ENCODE peak calls at places on chromosomes 1 and 21, in five cellular contexts. R, M, I, O and V are unnamed samples. For H3K79me2 and H3K9me3, the result is how much of the 10 kb centered on the place peaks cover.

GRCh38 chr1:211895126-211895759 is 64.7 kb upstream of the LPGAT1 start:
- DNase-seq in R (no peak), M (no peak), I (no peak), O (no peak), V (no peak)

GRCh38 chr1:243596441-243597183 is 253.4 kb downstream of the AKT3 start:
- DNase-seq in R (peak), M (no peak), I (peak), O (peak), V (no peak)

GRCh38 chr1:245348626-245349025 is 193.8 kb downstream of the KIF26B start:
- DNase-seq in R (no peak), M (no peak), I (no peak), O (no peak), V (no peak)

GRCh38 chr21:17442174-17442573 is 70.7 kb upstream of the CXADR start:
- DNase-seq in R (no peak), M (no peak), I (no peak), O (no peak), V (no peak)

GRCh38 chr1:202161151-202162048 is 998 bp upstream of the PTPN7 start:
- DNase-seq in R (no peak), M (no peak), I (no peak), O (no peak), V (peak)

GRCh38 chr21:37532868-37533780 is 166.6 kb downstream of the DYRK1A start:
- DNase-seq in R (peak), M (no peak), I (peak), O (peak), V (peak)

GRCh38 chr1:223756002-223756775 is 43.9 kb downstream of the CAPN2 start:
- DNase-seq in R (no peak), M (no peak), I (no peak), O (no peak), V (peak)

GRCh38 chr1:214747050-214747615 is 144.1 kb downstream of the CENPF start:
- DNase-seq in R (no peak), M (no peak), I (no peak), O (no peak), V (no peak)

GRCh38 chr1:243917863-243918565 is 68.0 kb upstream of the AKT3 start:
- DNase-seq in R (peak), M (no peak), I (no peak), O (peak), V (no peak)

GRCh38 chr1:175466556-175466955 is 274.0 kb upstream of the KIAA0040 start:
- DNase-seq in R (no peak), M (no peak), I (no peak), O (no peak), V (no peak)

GRCh38 chr1:228018125-228018398 is 11.3 kb downstream of the WNT3A start:
- DNase-seq in R (no peak), M (no peak), I (no peak), O (no peak), V (no peak)

GRCh38 chr1:154371436-154371835 is 33.7 kb upstream of the IL6R start:
- DNase-seq in R (no peak), M (no peak), I (no peak), O (no peak), V (no peak)

GRCh38 chr1:112083487-112083886 is 94.0 kb upstream of the KCND3 start:
- DNase-seq in R (peak), M (peak), I (no peak), O (peak), V (no peak)

GRCh38 chr1:82015444-82015843 is 214.7 kb downstream of the ADGRL2 start:
- DNase-seq in R (no peak), M (no peak), I (no peak), O (no peak), V (no peak)

GRCh38 chr1:88053065-88053464 is 631.0 kb upstream of the PKN2 start:
- DNase-seq in R (no peak), M (no peak), I (no peak), O (no peak), V (no peak)

GRCh38 chr1:202306535-202307345 is 35.0 kb downstream of the UBE2T start:
- DNase-seq in R (no peak), M (no peak), I (no peak), O (no peak), V (peak)

GRCh38 chr1:224922404-224923164 is 6.9 kb upstream of the DNAH14 start:
- DNase-seq in R (peak), M (peak), I (no peak), O (peak), V (peak)

GRCh38 chr21:39022035-39022900 is 161.0 kb downstream of the PSMG1 start:
- DNase-seq in R (no peak), M (no peak), I (no peak), O (no peak), V (no peak)

GRCh38 chr1:3717041-3717714 is 35.1 kb upstream of the CCDC27 start:
- DNase-seq in R (no peak), M (no peak), I (peak), O (no peak), V (no peak)

GRCh38 chr21:45472445-45473365 is 67.7 kb downstream of the COL18A1 start:
- DNase-seq in R (no peak), M (no peak), I (no peak), O (no peak), V (no peak)

GRCh38 chr1:41641483-41641829 is 157.0 kb upstream of the EDN2 start:
- DNase-seq in R (no peak), M (no peak), I (no peak), O (no peak), V (no peak)

GRCh38 chr1:9827558-9828185 is 3.9 kb upstream of the CLSTN1 start:
- DNase-seq in R (peak), M (no peak), I (no peak), O (peak), V (peak)

GRCh38 chr1:229781453-229781852 is 155.4 kb downstream of the URB2 start:
- DNase-seq in R (no peak), M (no peak), I (no peak), O (no peak), V (no peak)

GRCh38 chr1:203057831-203058673 is 27.8 kb downstream of the MYOG start:
- DNase-seq in R (no peak), M (no peak), I (no peak), O (peak), V (peak)

GRCh38 chr21:43970551-43970950 is 41.6 kb upstream of the TRAPPC10 start:
- DNase-seq in R (no peak), M (no peak), I (no peak), O (no peak), V (peak)

GRCh38 chr1:37478890-37479254 is 4.5 kb downstream of the ZC3H12A start:
- DNase-seq in R (peak), M (no peak), I (peak), O (no peak), V (peak)

GRCh38 chr1:66733348-66734017 is 18.8 kb upstream of the DYNLT5 start:
- DNase-seq in R (peak), M (peak), I (no peak), O (peak), V (no peak)

DNA sequence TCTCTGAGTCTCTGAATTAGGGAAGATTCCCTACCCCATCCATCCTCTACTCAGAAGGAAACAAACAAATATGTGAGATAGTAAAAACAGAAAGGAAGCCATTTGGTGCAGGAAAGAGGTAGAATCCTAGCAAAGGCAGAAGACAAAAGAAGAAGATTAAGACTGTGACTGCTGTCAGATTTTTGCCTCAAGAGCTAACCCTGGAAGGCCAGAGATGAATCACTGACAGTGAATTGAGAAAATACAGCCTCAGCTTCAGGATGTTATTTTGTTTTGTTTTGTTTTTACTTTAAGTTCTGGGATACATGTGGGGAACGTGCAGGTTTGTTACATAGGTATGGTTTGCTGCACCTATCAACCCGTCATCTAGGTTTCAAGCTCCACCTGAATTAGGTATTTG is 31.7 kb downstream of the DSTYK start:
- DNase-seq in R (no peak), M (no peak), I (no peak), O (peak), V (peak)
- H3K79me2 ChIP-seq in R (under half), M (under half), I (under half), O (half or more), V (under half)

GRCh38 chr21:30189763-30190162 is 23.2 kb upstream of the CLDN17 start:
- DNase-seq in R (no peak), M (no peak), I (no peak), O (no peak), V (no peak)

GRCh38 chr21:30190554-30190953 is 23.9 kb upstream of the CLDN17 start:
- DNase-seq in R (no peak), M (no peak), I (no peak), O (no peak), V (no peak)

GRCh38 chr21:30193201-30193600 is 22.7 kb downstream of the CLDN8 start:
- DNase-seq in R (no peak), M (no peak), I (no peak), O (no peak), V (no peak)

GRCh38 chr21:30199989-30200388 is 15.9 kb downstream of the CLDN8 start:
- DNase-seq in R (no peak), M (no peak), I (no peak), O (no peak), V (no peak)

GRCh38 chr21:30194701-30195299 is 21.1 kb downstream of the CLDN8 start:
- DNase-seq in R (peak), M (no peak), I (peak), O (peak), V (no peak)
- H3K9me3 ChIP-seq in R (under half), M (under half), I (under half), O (under half), V (under half)

DNA sequence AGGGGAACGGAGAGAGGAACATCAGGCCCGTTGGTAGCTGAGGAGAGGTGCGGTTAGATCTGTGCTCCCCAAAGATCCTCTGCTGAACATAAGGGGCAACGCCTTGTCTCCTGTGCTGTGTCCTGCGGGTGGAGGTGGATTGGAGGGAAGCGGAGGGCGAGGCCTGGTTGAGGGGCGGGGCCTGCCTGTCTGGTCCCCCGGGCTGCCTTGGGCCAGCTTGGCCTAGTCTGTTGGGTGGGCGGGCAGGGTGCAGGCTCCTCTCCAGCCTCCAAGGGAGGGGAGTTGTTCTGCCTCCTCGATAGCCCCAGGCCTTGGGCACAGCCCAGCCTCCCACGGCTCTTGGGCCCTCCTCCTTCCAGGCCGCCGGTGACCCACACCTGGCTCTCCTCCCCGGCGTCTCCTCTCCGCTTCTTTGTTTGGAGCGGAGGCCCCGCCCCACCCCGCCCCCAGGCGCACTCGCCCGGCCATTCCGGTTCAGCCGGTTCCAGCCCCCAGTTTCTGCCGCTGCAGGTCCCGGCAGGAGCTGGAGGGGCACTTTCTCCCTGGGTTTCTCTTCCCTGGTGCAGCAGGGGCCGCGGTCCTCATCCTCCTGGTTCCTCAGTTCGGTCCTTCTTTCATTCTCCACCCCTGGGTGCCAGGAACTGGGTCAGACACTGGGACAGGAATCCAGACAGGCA is 19.4 kb downstream of the PTPRF start:
- DNase-seq in R (no peak), M (no peak), I (peak), O (no peak), V (no peak)
- H3K4me3 ChIP-seq in R (peak), M (no peak), I (peak), O (no peak), V (no peak)

GRCh38 chr1:231213831-231214573 is 27.0 kb upstream of the GNPAT start:
- DNase-seq in R (no peak), M (no peak), I (no peak), O (no peak), V (no peak)

GRCh38 chr1:231209531-231209930 is 31.5 kb upstream of the GNPAT start:
- DNase-seq in R (no peak), M (no peak), I (no peak), O (no peak), V (no peak)

GRCh38 chr1:231210126-231210525 is 30.9 kb upstream of the GNPAT start:
- DNase-seq in R (no peak), M (no peak), I (no peak), O (no peak), V (no peak)

GRCh38 chr1:231208980-231209379 is 32.0 kb upstream of the GNPAT start:
- DNase-seq in R (no peak), M (no peak), I (no peak), O (no peak), V (no peak)

GRCh38 chr1:231211005-231211857 is 29.8 kb upstream of the GNPAT start:
- DNase-seq in R (peak), M (peak), I (peak), O (peak), V (peak)
- H3K79me2 ChIP-seq in R (under half), M (under half), I (under half), O (under half), V (under half)